ENCODE peak calls at places on chromosomes 2 and 18, in five cellular contexts. One of them, this sample, is unnamed.

GRCh38 chr2:231359948-231360347 is 35.6 kb upstream of the B3GNT7 start:
- DNase-seq in NCI-H146: no peak
- DNase-seq in tibial nerve: no peak
- DNase-seq in naive thymus-derived CD4-positive, alpha-beta T cell: no peak
- DNase-seq in GM13977: no peak
- DNase-seq in this sample: no peak

GRCh38 chr18:62128157-62128556 is 58.7 kb downstream of the PIGN start:
- DNase-seq in naive thymus-derived CD4-positive, alpha-beta T cell: no peak
- DNase-seq in GM13977: no peak
- DNase-seq in tibial nerve: no peak
- DNase-seq in NCI-H146: no peak
- DNase-seq in this sample: no peak

GRCh38 chr2:226903179-226903578 is 67.3 kb downstream of the RHBDD1 start:
- DNase-seq in tibial nerve: no peak
- DNase-seq in GM13977: no peak
- DNase-seq in NCI-H146: no peak
- DNase-seq in naive thymus-derived CD4-positive, alpha-beta T cell: no peak
- DNase-seq in this sample: no peak

GRCh38 chr2:28649481-28650260 is 102.0 kb upstream of the PPP1CB start:
- DNase-seq in tibial nerve: no peak
- DNase-seq in naive thymus-derived CD4-positive, alpha-beta T cell: no peak
- DNase-seq in GM13977: peak; percentile 24
- DNase-seq in NCI-H146: peak; percentile 96
- DNase-seq in this sample: no peak

GRCh38 chr2:138502253-138503086 is 900 bp downstream of the SPOPL start:
- DNase-seq in NCI-H146: peak; percentile 67
- DNase-seq in tibial nerve: peak; percentile 6
- DNase-seq in GM13977: no peak
- DNase-seq in naive thymus-derived CD4-positive, alpha-beta T cell: peak; percentile 27
- DNase-seq in this sample: no peak

GRCh38 chr2:231369580-231370428 is 25.7 kb upstream of the B3GNT7 start:
- DNase-seq in NCI-H146: no peak
- DNase-seq in naive thymus-derived CD4-positive, alpha-beta T cell: no peak
- DNase-seq in GM13977: no peak
- DNase-seq in tibial nerve: no peak
- DNase-seq in this sample: no peak

GRCh38 chr2:212032032-212032431 is 506.6 kb downstream of the ERBB4 start:
- DNase-seq in GM13977: no peak
- DNase-seq in naive thymus-derived CD4-positive, alpha-beta T cell: no peak
- DNase-seq in tibial nerve: no peak
- DNase-seq in NCI-H146: no peak
- DNase-seq in this sample: no peak

GRCh38 chr2:39871291-39871761 is 92.3 kb upstream of the THUMPD2 start:
- DNase-seq in NCI-H146: peak; percentile 28
- DNase-seq in GM13977: no peak
- DNase-seq in tibial nerve: no peak
- DNase-seq in naive thymus-derived CD4-positive, alpha-beta T cell: no peak
- DNase-seq in this sample: no peak

GRCh38 chr2:38409136-38409903 is 32.2 kb upstream of the ATL2 start:
- DNase-seq in tibial nerve: peak; percentile 43
- DNase-seq in naive thymus-derived CD4-positive, alpha-beta T cell: no peak
- DNase-seq in NCI-H146: no peak
- DNase-seq in GM13977: peak; percentile 48
- DNase-seq in this sample: peak; percentile 37

GRCh38 chr18:39274535-39274934 is 1708.9 kb upstream of the CELF4 start:
- DNase-seq in naive thymus-derived CD4-positive, alpha-beta T cell: no peak
- DNase-seq in NCI-H146: no peak
- DNase-seq in GM13977: no peak
- DNase-seq in tibial nerve: no peak
- DNase-seq in this sample: no peak

GRCh38 chr2:216235462-216235861 is 126.3 kb downstream of the XRCC5 start:
- DNase-seq in NCI-H146: no peak
- DNase-seq in naive thymus-derived CD4-positive, alpha-beta T cell: no peak
- DNase-seq in tibial nerve: no peak
- DNase-seq in GM13977: no peak
- DNase-seq in this sample: no peak

GRCh38 chr2:29700560-29700959 is 220.8 kb downstream of the ALK start:
- DNase-seq in GM13977: no peak
- DNase-seq in NCI-H146: no peak
- DNase-seq in tibial nerve: no peak
- DNase-seq in naive thymus-derived CD4-positive, alpha-beta T cell: no peak
- DNase-seq in this sample: no peak

GRCh38 chr2:99645960-99646359 is 156.1 kb upstream of the REV1 start:
- DNase-seq in GM13977: no peak
- DNase-seq in naive thymus-derived CD4-positive, alpha-beta T cell: no peak
- DNase-seq in tibial nerve: no peak
- DNase-seq in NCI-H146: no peak
- DNase-seq in this sample: no peak